ENCODE peak calls at places on chromosomes 3 and 15, in eight cellular contexts. H, E, U, C, P, M, J and S are unnamed samples.

GRCh38 chr15:31265871-31266711 is 60.5 kb upstream of the KLF13 start:
- DNase-seq in H (peak), E (peak), U (peak), C (peak), P (peak), M (no peak), J (peak), S (peak)

GRCh38 chr15:31367730-31368344 is 41.2 kb downstream of the KLF13 start:
- DNase-seq in H (no peak), E (no peak), U (no peak), C (no peak), P (peak), M (no peak), J (no peak), S (no peak)

GRCh38 chr3:124520970-124521369 is 209.3 kb upstream of the UMPS start:
- DNase-seq in H (no peak), E (no peak), U (no peak), C (no peak), P (no peak), M (no peak), J (no peak), S (no peak)

GRCh38 chr15:23565395-23566069 is at the start of gene MKRN3:
- DNase-seq in H (no peak), E (no peak), U (no peak), C (peak), P (no peak), M (no peak), J (no peak), S (no peak)

GRCh38 chr15:48785195-48785594 is 25.7 kb downstream of the CEP152 start:
- DNase-seq in H (no peak), E (no peak), U (no peak), C (no peak), P (no peak), M (no peak), J (peak), S (no peak)

GRCh38 chr15:30046414-30046813 is 36.3 kb upstream of the GOLGA8J start:
- DNase-seq in H (no peak), E (no peak), U (no peak), C (no peak), P (no peak), M (no peak), J (no peak), S (no peak)

GRCh38 chr3:109977903-109978302 is 640.6 kb upstream of the DPPA4 start:
- DNase-seq in H (no peak), E (no peak), U (no peak), C (no peak), P (no peak), M (no peak), J (no peak), S (no peak)

GRCh38 chr3:135917076-135917475 is 48.5 kb upstream of the PPP2R3A start:
- DNase-seq in H (no peak), E (no peak), U (no peak), C (no peak), P (no peak), M (no peak), J (peak), S (no peak)

GRCh38 chr15:100766225-100767001 is 113.2 kb upstream of the ALDH1A3 start:
- DNase-seq in H (no peak), E (no peak), U (peak), C (no peak), P (no peak), M (no peak), J (no peak), S (no peak)

GRCh38 chr3:41715376-41715775 is 246.5 kb downstream of the ULK4 start:
- DNase-seq in H (no peak), E (no peak), U (no peak), C (no peak), P (no peak), M (no peak), J (no peak), S (no peak)

GRCh38 chr3:42836545-42837123 is 27.4 kb downstream of the ACKR2 start:
- DNase-seq in H (no peak), E (no peak), U (no peak), C (no peak), P (no peak), M (no peak), J (no peak), S (no peak)

GRCh38 chr3:184565421-184566211 is 4.0 kb downstream of the EPHB3 start:
- DNase-seq in H (peak), E (no peak), U (no peak), C (peak), P (no peak), M (no peak), J (no peak), S (no peak)

GRCh38 chr3:12479919-12480425 is 4.3 kb upstream of the TSEN2 start:
- DNase-seq in H (no peak), E (no peak), U (peak), C (peak), P (peak), M (no peak), J (no peak), S (no peak)

GRCh38 chr3:55452886-55453285 is 34.2 kb downstream of the WNT5A start:
- DNase-seq in H (no peak), E (no peak), U (no peak), C (no peak), P (no peak), M (no peak), J (no peak), S (no peak)

GRCh38 chr15:40793216-40793989 is 13.5 kb upstream of the ZFYVE19 start:
- DNase-seq in H (no peak), E (no peak), U (no peak), C (peak), P (no peak), M (no peak), J (no peak), S (peak)

GRCh38 chr15:81255596-81255995 is 58.9 kb downstream of the IL16 start:
- DNase-seq in H (no peak), E (no peak), U (no peak), C (no peak), P (no peak), M (no peak), J (no peak), S (no peak)

GRCh38 chr15:81254277-81255265 is 57.9 kb downstream of the IL16 start:
- DNase-seq in H (no peak), E (no peak), U (no peak), C (peak), P (no peak), M (no peak), J (no peak), S (no peak)

GRCh38 chr15:81258455-81258854 is 61.8 kb downstream of the IL16 start:
- DNase-seq in H (no peak), E (no peak), U (no peak), C (no peak), P (no peak), M (no peak), J (no peak), S (no peak)

GRCh38 chr15:81257435-81257834 is 60.8 kb downstream of the IL16 start:
- DNase-seq in H (no peak), E (no peak), U (no peak), C (no peak), P (no peak), M (no peak), J (no peak), S (no peak)

DNA sequence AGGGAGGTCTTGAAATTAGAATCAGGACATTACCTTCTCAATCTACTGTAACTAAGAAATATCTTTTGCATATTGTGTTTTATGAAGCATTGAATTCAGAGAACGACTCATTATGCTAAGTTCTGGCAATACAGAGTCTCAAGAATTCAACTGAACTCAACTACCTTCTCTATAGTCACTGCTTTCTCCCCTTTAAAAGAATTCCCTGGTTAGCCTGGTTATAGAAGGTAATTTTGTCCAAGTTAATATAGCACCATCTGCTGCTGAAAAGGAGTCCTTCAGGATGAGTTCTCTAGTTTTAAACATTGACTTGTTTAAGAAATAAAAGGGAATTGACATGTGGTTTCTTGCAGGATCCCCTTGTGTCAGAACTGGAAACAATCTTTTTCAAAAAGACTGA is 60.2 kb downstream of the IL16 start:
- DNase-seq in H (no peak), E (no peak), U (no peak), C (peak), P (no peak), M (no peak), J (no peak), S (no peak)
- TF ChIP-seq CTCF in H (peak), E (no peak), U (peak), C (peak), P (peak), M (no peak), J (peak), S (peak)

DNA sequence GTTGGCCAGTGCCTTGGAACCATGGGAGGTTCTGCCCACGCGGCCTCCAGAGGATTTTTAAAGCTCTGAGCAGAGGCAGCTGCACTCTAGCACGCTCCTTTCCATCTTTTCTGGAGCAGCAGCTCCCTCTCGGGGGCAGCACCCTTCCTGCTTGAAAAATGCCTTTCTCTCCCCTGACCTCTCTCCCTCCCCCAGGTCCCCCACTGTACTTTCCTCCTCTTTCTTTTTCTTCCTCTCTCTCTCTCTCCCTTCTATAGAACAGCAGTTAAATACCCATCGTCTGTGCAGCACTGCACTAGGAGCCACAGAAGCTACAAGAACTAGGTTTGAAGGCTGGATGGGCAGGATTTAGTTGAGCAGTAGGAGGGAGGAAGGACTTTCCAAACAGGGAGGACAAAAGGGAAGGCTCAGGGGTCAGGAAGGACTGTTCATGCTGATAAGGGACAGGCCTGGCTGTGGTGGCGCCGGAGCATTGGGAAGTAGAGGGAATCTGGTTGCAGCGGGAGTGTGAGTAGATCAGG is 4.4 kb downstream of the ALPK3 start:
- DNase-seq in H (no peak), E (no peak), U (no peak), C (no peak), P (peak), M (no peak), J (no peak), S (no peak)
- TF ChIP-seq CTCF in H (no peak), E (peak), U (no peak), C (no peak), P (peak), M (no peak), J (peak), S (no peak)

GRCh38 chr3:117616213-117616612 is 906.6 kb downstream of the TUSC7 start:
- DNase-seq in H (no peak), E (no peak), U (no peak), C (no peak), P (no peak), M (no peak), J (no peak), S (no peak)
- TF ChIP-seq CTCF in H (no peak), E (no peak), U (no peak), C (no peak), P (no peak), M (no peak), J (no peak), S (no peak)

DNA sequence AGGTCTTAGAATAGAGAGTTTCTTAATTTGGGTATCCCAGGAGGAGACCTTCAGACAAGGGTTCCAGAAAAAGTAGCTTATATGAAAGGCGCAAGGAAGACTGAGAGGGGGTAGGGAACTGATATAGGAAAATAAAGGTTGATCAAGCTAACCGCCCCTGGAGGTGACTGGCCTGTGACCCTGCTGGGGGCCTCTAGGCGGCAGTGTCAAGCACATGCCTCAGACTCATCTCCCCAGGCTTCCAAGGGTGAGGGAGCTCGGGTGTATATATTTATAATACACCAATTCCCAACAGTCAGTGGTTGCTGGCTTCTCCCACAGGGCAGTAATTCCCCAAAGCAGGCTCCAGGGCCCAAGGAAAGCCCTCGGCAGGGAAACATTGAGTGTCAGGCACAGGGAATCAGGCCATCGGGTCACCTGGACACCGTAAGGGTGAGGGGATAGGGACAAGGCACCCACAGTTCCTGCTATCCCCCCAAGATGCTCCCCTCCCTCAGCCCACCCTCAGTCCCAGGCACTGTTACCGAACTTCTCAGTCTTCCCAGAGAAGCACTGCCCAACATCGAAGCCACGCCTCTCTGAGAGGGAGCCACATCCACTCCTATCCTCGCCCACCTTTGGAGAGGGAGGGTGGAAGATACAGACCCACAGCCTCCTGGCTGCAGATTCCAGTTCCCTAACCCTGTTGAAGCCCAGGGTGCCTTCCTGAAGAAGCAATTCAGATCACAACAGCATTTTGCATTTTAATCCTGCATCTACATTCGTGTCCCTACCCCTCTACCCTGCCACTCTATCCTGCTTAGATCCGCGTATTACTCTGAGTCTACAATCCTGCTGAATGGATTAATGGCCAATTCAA is 19.5 kb upstream of the CAV3 start:
- DNase-seq in H (no peak), E (no peak), U (no peak), C (no peak), P (peak), M (no peak), J (no peak), S (no peak)
- TF ChIP-seq CTCF in H (no peak), E (peak), U (peak), C (no peak), P (peak), M (no peak), J (peak), S (no peak)

GRCh38 chr3:129553771-129554170 is 10.8 kb downstream of the H1-8 start:
- DNase-seq in H (no peak), E (no peak), U (no peak), C (no peak), P (peak), M (no peak), J (no peak), S (peak)

GRCh38 chr3:129553171-129553570 is 10.2 kb downstream of the H1-8 start:
- DNase-seq in H (no peak), E (no peak), U (no peak), C (no peak), P (no peak), M (no peak), J (no peak), S (no peak)

GRCh38 chr3:129554356-129555120 is 11.6 kb downstream of the H1-8 start:
- DNase-seq in H (no peak), E (no peak), U (no peak), C (peak), P (peak), M (no peak), J (peak), S (no peak)

GRCh38 chr3:129549805-129550204 is 6.8 kb downstream of the H1-8 start:
- DNase-seq in H (no peak), E (no peak), U (no peak), C (no peak), P (no peak), M (no peak), J (no peak), S (no peak)

DNA sequence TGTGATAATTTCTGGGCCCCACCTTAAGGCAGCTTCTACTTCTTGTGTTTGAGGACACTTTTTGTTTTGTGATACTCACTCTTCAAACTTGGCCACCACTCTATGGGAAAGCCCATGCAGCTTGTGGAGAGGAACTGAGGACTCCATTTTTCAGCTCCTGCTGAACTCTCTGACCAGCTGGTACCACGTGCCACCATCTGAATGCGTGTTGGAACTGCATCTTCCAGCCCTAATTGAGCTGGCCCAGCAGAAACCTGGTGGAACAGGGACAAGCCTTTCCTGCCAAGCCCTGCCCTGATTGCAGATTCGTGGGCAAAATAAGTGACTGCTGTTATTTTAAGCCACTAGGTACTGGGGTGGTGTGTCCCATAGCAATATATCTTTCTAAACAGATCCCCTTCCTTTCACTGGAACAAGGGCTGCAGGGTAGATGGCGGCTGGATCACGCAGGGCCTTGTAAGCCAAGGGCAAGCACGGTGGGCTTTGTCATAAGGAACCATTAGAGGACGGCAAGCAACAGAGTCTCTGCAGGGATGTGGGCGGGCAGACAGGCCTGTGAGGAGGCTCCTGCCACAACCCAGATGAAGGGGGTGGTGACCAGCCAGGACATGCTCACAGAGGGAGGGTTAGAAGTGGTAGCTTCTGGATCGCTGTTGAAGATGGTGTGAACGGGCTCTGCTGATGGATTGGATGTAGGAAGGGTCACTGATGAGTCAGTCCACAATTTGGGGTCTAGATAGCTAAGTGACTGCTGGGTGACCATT is 9.5 kb downstream of the H1-8 start:
- DNase-seq in H (no peak), E (no peak), U (no peak), C (no peak), P (no peak), M (no peak), J (no peak), S (no peak)
- TF ChIP-seq CTCF in H (no peak), E (no peak), U (no peak), C (no peak), P (no peak), M (no peak), J (no peak), S (no peak)

DNA sequence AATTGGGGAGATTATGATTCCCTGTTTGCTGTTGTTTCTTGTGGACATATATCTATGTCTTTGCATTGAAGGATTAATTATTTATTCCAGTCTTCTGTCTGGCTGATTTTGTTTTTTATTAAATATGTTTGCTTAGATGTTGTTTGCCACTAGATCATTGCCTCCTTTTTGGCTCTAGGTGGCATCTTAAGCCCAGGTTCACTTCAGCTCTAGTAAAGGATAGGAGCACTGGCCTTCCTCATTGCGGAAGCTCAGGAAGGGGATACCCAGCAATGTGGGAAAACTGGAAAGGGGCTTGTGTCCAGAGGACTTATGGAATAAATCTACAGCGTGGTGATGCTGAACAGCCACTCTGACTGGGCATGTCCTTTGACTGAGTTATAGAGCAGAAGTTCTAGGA is 821.6 kb downstream of the PDCD6IP start:
- DNase-seq in H (no peak), E (no peak), U (no peak), C (no peak), P (no peak), M (no peak), J (no peak), S (no peak)
- TF ChIP-seq CTCF in H (no peak), E (no peak), U (no peak), C (no peak), P (no peak), M (no peak), J (no peak), S (no peak)

GRCh38 chr3:29763115-29763514 is 482.2 kb downstream of the RBMS3 start:
- DNase-seq in H (no peak), E (no peak), U (no peak), C (no peak), P (no peak), M (no peak), J (no peak), S (no peak)

GRCh38 chr3:29759021-29759359 is 478.1 kb downstream of the RBMS3 start:
- DNase-seq in H (no peak), E (no peak), U (no peak), C (no peak), P (no peak), M (no peak), J (no peak), S (no peak)

GRCh38 chr3:29759443-29760033 is 478.7 kb downstream of the RBMS3 start:
- DNase-seq in H (peak), E (no peak), U (no peak), C (peak), P (no peak), M (no peak), J (peak), S (no peak)

GRCh38 chr3:29764059-29764458 is 483.2 kb downstream of the RBMS3 start:
- DNase-seq in H (no peak), E (no peak), U (no peak), C (peak), P (no peak), M (no peak), J (no peak), S (no peak)

GRCh38 chr3:29764603-29765254 is 483.9 kb downstream of the RBMS3 start:
- DNase-seq in H (peak), E (no peak), U (no peak), C (peak), P (no peak), M (no peak), J (no peak), S (no peak)
- TF ChIP-seq CTCF in H (peak), E (peak), U (peak), C (peak), P (peak), M (no peak), J (peak), S (peak)

DNA sequence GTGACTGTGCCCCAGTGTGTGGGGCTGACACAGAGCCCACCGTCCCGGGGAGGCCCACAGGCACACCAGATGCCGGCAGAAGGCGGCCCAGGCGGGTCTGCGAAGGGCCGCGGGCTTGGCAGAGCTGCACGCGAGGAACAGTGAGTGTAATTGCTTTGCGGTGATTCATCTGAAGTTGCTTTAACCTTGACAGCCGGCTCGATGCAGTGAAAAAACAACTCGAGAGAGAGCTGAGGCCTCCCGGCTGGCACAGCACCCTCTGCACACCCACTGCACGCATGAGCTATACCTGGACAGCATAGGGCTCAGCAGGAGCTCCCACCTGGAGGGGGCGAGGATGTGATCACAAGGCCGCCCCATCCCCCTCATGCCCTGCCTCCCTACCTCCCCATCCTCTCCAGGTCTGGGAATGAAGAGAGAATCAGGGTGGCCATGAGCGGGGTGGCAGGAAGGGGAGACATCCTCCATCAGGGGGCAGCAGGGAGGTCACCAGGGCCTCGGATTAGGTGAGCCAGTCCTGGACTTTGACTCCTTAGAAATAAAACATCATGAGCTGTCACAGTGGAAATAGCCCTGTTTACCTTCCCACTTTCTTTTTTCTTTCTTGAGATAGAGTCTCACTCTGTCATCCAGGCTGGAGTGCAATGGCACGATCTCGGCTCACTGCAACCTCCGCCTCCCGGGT is 172.6 kb downstream of the MEGF11 start:
- DNase-seq in H (no peak), E (no peak), U (no peak), C (peak), P (no peak), M (no peak), J (no peak), S (no peak)
- TF ChIP-seq CTCF in H (no peak), E (peak), U (no peak), C (no peak), P (peak), M (no peak), J (no peak), S (peak)